ENCODE peak calls at places on chromosomes 12 and 14, in five cellular contexts. C is K562, V is HepG2, R is GM12878, A is H1. U is an unnamed sample.

GRCh38 chr12:54657048-54657696 is 9.0 kb upstream of the DCD start:
- DNase-seq in V (no peak), C (no peak), R (no peak), A (no peak), U (no peak)

GRCh38 chr12:39375206-39375808 is 67.6 kb downstream of the KIF21A start:
- DNase-seq in R (no peak), A (no peak), C (no peak), V (peak), U (no peak)

GRCh38 chr12:65879878-65880277 is 55.6 kb downstream of the HMGA2 start:
- DNase-seq in V (no peak), C (no peak), A (no peak), R (no peak), U (no peak)

GRCh38 chr12:13175499-13175898 is 21.0 kb upstream of the EMP1 start:
- DNase-seq in A (no peak), V (no peak), C (no peak), R (no peak), U (no peak)

GRCh38 chr14:30165255-30165654 is 237.6 kb upstream of the PRKD1 start:
- DNase-seq in A (no peak), R (no peak), V (no peak), C (no peak), U (no peak)

GRCh38 chr12:101490286-101490920 is 15.3 kb downstream of the SPIC start:
- DNase-seq in A (peak), V (peak), C (no peak), R (no peak), U (peak)

GRCh38 chr12:66087365-66087943 is 43.1 kb downstream of the LLPH start:
- DNase-seq in A (peak), C (peak), V (peak), R (no peak), U (peak)

GRCh38 chr14:63045234-63045611 is at the start of gene KCNH5:
- DNase-seq in C (no peak), A (peak), R (no peak), V (no peak), U (peak)

GRCh38 chr14:78403278-78403815 is 233.2 kb downstream of the NRXN3 start:
- DNase-seq in C (no peak), V (no peak), R (peak), A (no peak), U (no peak)

GRCh38 chr12:113906411-113907200 is 59.5 kb downstream of the RBM19 start:
- DNase-seq in R (no peak), A (no peak), V (no peak), C (no peak), U (no peak)

GRCh38 chr12:130179191-130179590 is 16.9 kb downstream of the FZD10 start:
- DNase-seq in C (no peak), A (no peak), R (no peak), V (no peak), U (no peak)

GRCh38 chr14:94623856-94624499 is 11.8 kb downstream of the SERPINA3 start:
- DNase-seq in A (no peak), V (no peak), R (no peak), C (no peak), U (no peak)

GRCh38 chr12:121025442-121026226 is 9.3 kb upstream of the C12orf43 start:
- DNase-seq in V (peak), A (no peak), R (no peak), C (no peak), U (peak)

GRCh38 chr12:121252712-121253345 is 42.9 kb downstream of the P2RX4 start:
- DNase-seq in C (no peak), V (no peak), A (no peak), R (no peak), U (peak)

GRCh38 chr14:30791522-30792351 is 82.6 kb upstream of the COCH start:
- DNase-seq in C (no peak), R (no peak), V (no peak), A (no peak), U (no peak)

GRCh38 chr12:50636505-50636904 is 127.4 kb upstream of the ATF1 start:
- DNase-seq in C (no peak), A (no peak), R (no peak), V (no peak), U (no peak)

GRCh38 chr12:23463172-23463571 is 486.3 kb downstream of the SOX5 start:
- DNase-seq in C (no peak), R (no peak), A (no peak), V (no peak), U (no peak)

GRCh38 chr12:69019910-69020309 is 86.9 kb upstream of the CPM start:
- DNase-seq in A (no peak), V (no peak), R (no peak), C (no peak), U (no peak)

GRCh38 chr14:29741909-29742401 is 185.7 kb downstream of the PRKD1 start:
- DNase-seq in C (no peak), R (no peak), A (no peak), V (no peak), U (no peak)

GRCh38 chr12:70338531-70338930 is 27.6 kb upstream of the KCNMB4 start:
- DNase-seq in V (no peak), R (no peak), C (no peak), A (no peak), U (no peak)

GRCh38 chr14:66677780-66678179 is 169.8 kb downstream of the GPHN start:
- DNase-seq in V (no peak), R (no peak), A (no peak), C (no peak), U (no peak)

GRCh38 chr12:13121568-13121967 is 18.1 kb upstream of the GSG1 start:
- DNase-seq in C (no peak), R (no peak), A (no peak), V (no peak), U (no peak)

GRCh38 chr14:91649930-91650329 is 82.0 kb downstream of the CATSPERB start:
- DNase-seq in R (no peak), V (peak), C (no peak), A (no peak), U (peak)

GRCh38 chr12:106193404-106194215 is 54.2 kb downstream of the CKAP4 start:
- DNase-seq in V (no peak), A (no peak), R (no peak), C (no peak), U (no peak)

GRCh38 chr12:47882796-47883546 is 21.8 kb downstream of the VDR start:
- DNase-seq in C (no peak), A (no peak), R (peak), V (no peak), U (no peak)

GRCh38 chr12:67545298-67545697 is 103.2 kb upstream of the DYRK2 start:
- DNase-seq in R (no peak), A (no peak), V (no peak), C (no peak), U (no peak)

GRCh38 chr12:86137936-86138335 is 118.3 kb downstream of the MGAT4C start:
- DNase-seq in A (no peak), R (no peak), V (no peak), C (no peak), U (no peak)

GRCh38 chr12:102454808-102455760 is 25.3 kb downstream of the IGF1 start:
- DNase-seq in R (no peak), C (no peak), V (peak), A (no peak), U (no peak)

GRCh38 chr12:19129121-19129485 is 430 bp upstream of the PLEKHA5 start:
- DNase-seq in A (no peak), C (no peak), R (no peak), V (no peak), U (peak)

GRCh38 chr14:101823081-101823480 is 61.6 kb downstream of the PPP2R5C start:
- DNase-seq in A (no peak), R (no peak), V (no peak), C (no peak), U (no peak)
- TF ChIP-seq KDM1A in A (no peak), R (no peak), V (no peak), C (no peak), U (no peak)

GRCh38 chr14:68599896-68600620 is 192.8 kb downstream of the ZFP36L1 start:
- DNase-seq in R (no peak), C (no peak), A (no peak), V (no peak), U (no peak)

GRCh38 chr14:68596701-68597100 is 196.2 kb downstream of the ZFP36L1 start:
- DNase-seq in A (no peak), V (no peak), R (no peak), C (no peak), U (no peak)

GRCh38 chr14:68596211-68596610 is 196.7 kb downstream of the ZFP36L1 start:
- DNase-seq in C (no peak), V (no peak), R (no peak), A (no peak), U (no peak)

GRCh38 chr14:68598089-68598488 is 194.8 kb downstream of the ZFP36L1 start:
- DNase-seq in R (no peak), V (no peak), A (no peak), C (no peak), U (no peak)

DNA sequence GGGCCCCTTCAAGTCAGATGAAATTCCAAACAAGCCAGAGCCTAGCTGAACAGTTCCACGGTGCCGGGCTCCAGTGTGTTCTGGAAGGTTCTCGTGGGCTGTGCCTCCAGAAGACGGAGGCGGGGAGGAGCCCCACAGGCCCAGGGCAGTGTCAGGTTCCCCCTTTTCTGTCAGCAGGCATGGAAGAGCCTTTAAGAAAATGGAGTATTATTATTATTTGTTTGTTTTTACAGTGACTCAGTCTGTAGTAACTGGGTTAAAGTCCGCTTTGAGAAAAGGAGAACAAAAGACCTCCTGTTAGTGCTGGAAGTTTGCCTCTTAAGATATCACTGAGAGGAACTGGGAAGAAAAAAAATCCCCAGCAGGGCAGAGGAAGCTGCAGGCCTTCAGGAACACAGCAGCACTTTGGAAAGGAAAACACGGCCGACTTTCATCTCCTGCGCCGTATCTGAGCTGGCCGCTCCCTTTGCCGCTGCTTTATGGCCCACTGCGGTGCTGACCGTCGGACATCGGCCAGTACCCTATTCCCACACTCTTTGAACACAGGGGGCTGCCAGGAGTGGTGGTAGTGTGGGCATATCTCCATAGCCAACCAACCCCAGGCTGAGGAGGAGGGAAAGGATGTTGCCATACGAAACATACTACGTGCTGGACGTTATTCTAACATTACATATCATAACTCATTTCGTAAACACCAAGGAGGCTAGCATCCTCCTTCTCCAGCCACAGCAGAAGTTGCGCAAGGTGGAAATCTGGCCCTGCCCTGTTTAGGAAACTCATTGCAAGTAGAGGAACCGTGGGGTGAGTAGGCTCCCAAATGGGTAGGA is 194.0 kb downstream of the ZFP36L1 start:
- DNase-seq in A (no peak), C (no peak), V (peak), R (no peak), U (peak)
- TF ChIP-seq KDM1A in A (no peak), C (no peak), V (no peak), R (no peak), U (no peak)

GRCh38 chr12:90355701-90356345 is 599.2 kb downstream of the CCER1 start:
- DNase-seq in R (no peak), C (no peak), A (no peak), V (no peak), U (no peak)
- TF ChIP-seq KDM1A in R (no peak), C (no peak), A (no peak), V (no peak), U (no peak)

GRCh38 chr12:45050331-45050750 is 558 bp downstream of the DBX2 start:
- DNase-seq in C (no peak), A (no peak), R (no peak), V (no peak), U (peak)

GRCh38 chr12:45050751-45051489 is at the start of gene DBX2:
- DNase-seq in V (no peak), C (no peak), A (no peak), R (no peak), U (peak)

GRCh38 chr12:45051490-45052105 is 699 bp upstream of the DBX2 start:
- DNase-seq in V (no peak), C (no peak), R (no peak), A (no peak), U (no peak)

GRCh38 chr12:45049912-45050318 is 984 bp downstream of the DBX2 start:
- DNase-seq in A (no peak), V (no peak), C (no peak), R (no peak), U (no peak)
- TF ChIP-seq KDM1A in A (no peak), V (no peak), C (no peak), R (no peak), U (no peak)

DNA sequence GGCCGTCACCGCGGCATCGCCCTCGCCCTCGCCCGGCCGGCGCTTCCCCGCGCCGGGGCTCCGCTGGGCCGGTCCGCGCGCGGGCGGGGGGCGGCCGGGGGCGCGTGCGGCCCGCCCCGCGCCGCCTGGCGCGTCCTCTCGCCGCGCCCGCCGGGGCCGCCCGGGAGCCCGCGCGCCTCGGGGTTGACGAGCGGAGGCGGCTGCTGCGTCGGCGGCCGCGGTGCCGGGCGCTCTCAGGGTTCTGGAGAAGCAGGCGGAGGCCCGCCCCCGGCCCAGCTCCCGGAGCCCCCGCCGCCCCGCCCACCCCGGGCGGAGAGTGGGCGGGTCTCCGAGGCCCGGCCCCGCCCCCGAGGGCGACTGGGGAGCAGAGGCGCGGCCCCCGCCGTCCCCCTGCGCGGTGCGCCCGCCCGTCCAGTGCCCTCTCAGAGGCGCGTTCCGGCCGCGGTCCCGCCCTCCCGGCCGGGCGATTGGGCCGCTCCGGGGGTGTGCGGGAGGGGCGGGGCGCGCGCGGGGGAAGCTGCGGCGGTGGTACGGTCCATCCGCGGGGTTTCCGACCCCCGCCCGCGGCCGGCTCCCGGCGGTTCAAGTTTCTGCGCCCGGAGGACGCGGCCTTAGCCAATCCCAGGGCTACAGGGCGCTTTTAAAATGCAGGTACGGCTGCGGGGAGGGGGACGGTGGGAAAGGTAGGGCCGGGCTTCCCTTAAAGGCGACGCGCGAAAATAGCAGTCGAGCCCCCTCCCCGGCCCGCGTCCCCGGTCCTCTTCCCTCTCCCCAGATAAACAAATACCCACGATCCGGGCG is at the start of gene CCDC85C:
- DNase-seq in R (peak), V (peak), A (peak), C (peak), U (peak)
- TF ChIP-seq KDM1A in R (no peak), V (no peak), A (no peak), C (no peak), U (no peak)

GRCh38 chr14:36856095-36856878 is 194.6 kb downstream of the PAX9 start:
- DNase-seq in C (no peak), A (no peak), R (no peak), V (peak), U (no peak)
- TF ChIP-seq KDM1A in C (no peak), A (no peak), R (no peak), V (no peak), U (no peak)

DNA sequence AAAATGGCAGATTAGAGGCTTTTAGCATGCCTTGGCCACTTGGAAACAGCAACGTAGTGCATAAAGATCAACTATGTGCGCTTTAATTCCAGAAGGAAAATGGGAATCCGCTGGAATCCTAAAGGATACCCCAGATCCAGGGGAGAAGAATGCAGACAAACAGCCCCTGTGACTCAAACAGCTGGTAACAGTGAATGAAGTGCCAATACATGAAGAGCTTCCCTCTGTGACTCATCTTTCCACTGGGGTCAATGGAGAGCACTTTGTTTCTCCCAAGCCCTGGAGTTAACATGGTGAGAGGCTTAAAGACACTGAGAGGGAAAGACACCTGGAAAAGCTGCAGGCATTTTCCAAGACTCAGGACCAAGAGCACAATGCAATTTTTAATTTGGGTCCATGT is 263.1 kb downstream of the CEP128 start:
- DNase-seq in V (no peak), A (peak), R (no peak), C (no peak), U (no peak)
- TF ChIP-seq KDM1A in V (no peak), A (no peak), R (no peak), C (no peak), U (no peak)

U was measured in A549.